ENCODE peak calls at places on chromosome 21, in five cellular contexts. X is GM23248, R is Panc1, N is adrenal gland, U is sigmoid colon. L is an unnamed sample. For H3K4me1, the result is how much of the 10 kb centered on the place peaks cover.

GRCh38 chr21:44870748-44871495 is 2.6 kb downstream of the PTTG1IP start:
- DNase-seq in X (no peak), R (no peak), N (peak), U (no peak), L (no peak)

GRCh38 chr21:44438531-44439210 is 16.6 kb upstream of the LRRC3 start:
- DNase-seq in X (no peak), R (no peak), N (no peak), U (peak), L (peak)

GRCh38 chr21:33434770-33435360 is 31.7 kb downstream of the IFNGR2 start:
- DNase-seq in X (peak), R (no peak), N (peak), U (no peak), L (no peak)

GRCh38 chr21:38930838-38931237 is 125.1 kb downstream of the ETS2 start:
- DNase-seq in X (peak), R (no peak), N (peak), U (peak), L (no peak)

GRCh38 chr21:21268885-21269284 is 270.7 kb downstream of the NCAM2 start:
- DNase-seq in X (no peak), R (no peak), N (no peak), U (no peak), L (no peak)

GRCh38 chr21:39612233-39613028 is at the start of gene B3GALT5:
- DNase-seq in X (no peak), R (no peak), N (no peak), U (no peak), L (no peak)

GRCh38 chr21:31698461-31698860 is 33.5 kb downstream of the SCAF4 start:
- DNase-seq in X (no peak), R (no peak), N (no peak), U (no peak), L (no peak)

GRCh38 chr21:38343691-38344090 is 86.9 kb downstream of the KCNJ15 start:
- DNase-seq in X (peak), R (no peak), N (peak), U (no peak), L (no peak)

GRCh38 chr21:29549614-29550013 is 250.9 kb downstream of the BACH1 start:
- DNase-seq in X (no peak), R (no peak), N (no peak), U (no peak), L (no peak)

GRCh38 chr21:22076471-22076870 is 1078.3 kb downstream of the NCAM2 start:
- DNase-seq in X (no peak), R (no peak), N (no peak), U (no peak), L (no peak)

GRCh38 chr21:29114765-29115164 is 15.7 kb upstream of the MAP3K7CL start:
- DNase-seq in X (peak), R (no peak), N (no peak), U (no peak), L (no peak)

GRCh38 chr21:22231013-22231412 is 1232.8 kb downstream of the NCAM2 start:
- DNase-seq in X (no peak), R (no peak), N (no peak), U (no peak), L (no peak)

DNA sequence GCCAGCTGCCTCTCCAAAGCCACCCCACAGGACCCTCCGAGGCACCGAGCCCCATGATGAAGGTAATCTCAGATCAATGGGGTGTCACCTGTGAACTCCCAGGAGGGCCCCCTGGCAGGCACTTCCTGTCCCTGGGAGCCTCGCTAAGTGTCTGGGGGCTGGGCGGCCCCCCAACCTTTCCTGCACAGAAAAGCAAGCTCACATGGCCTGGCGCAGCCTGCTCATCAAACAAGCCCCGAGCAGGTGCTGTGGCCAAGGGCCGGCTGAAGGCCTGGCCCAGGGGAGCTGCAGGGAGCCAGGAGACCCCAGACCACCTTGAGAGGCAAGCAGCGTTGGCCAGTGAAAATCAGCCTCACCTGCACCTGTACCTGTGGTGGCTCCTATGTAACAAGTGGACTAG is 2.9 kb downstream of the RIPK4 start:
- DNase-seq in X (no peak), R (no peak), N (no peak), U (no peak), L (no peak)
- H3K4me1 ChIP-seq in X (under half), R (under half), N (under half), U (under half), L (under half)

GRCh38 chr21:46031484-46031883 is 49.9 kb downstream of the COL6A1 start:
- DNase-seq in X (no peak), R (no peak), N (no peak), U (no peak), L (no peak)
- H3K4me1 ChIP-seq in X (under half), R (under half), N (under half), U (under half), L (under half)

DNA sequence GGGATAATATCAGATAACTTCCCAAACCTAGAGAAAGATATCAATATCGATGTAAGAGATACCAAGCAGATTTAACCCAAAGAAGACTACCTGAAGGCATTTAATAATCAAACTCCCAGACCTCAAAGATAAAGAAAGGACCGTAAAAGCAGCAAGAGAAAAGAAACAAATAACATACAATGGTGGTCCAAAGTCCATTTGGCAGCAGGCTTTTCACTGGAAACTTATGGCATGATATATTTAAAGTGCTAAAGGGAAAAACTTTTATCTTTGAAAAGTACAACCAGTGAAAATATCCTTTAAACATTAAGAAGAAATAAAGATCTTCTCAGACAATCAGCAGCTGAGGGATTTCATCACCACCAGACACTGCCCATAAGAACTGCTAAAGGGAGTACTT is 812.7 kb upstream of the ADAMTS5 start:
- DNase-seq in X (no peak), R (no peak), N (no peak), U (no peak), L (no peak)
- H3K4me1 ChIP-seq in X (under half), R (under half), N (under half), U (under half), L (under half)

DNA sequence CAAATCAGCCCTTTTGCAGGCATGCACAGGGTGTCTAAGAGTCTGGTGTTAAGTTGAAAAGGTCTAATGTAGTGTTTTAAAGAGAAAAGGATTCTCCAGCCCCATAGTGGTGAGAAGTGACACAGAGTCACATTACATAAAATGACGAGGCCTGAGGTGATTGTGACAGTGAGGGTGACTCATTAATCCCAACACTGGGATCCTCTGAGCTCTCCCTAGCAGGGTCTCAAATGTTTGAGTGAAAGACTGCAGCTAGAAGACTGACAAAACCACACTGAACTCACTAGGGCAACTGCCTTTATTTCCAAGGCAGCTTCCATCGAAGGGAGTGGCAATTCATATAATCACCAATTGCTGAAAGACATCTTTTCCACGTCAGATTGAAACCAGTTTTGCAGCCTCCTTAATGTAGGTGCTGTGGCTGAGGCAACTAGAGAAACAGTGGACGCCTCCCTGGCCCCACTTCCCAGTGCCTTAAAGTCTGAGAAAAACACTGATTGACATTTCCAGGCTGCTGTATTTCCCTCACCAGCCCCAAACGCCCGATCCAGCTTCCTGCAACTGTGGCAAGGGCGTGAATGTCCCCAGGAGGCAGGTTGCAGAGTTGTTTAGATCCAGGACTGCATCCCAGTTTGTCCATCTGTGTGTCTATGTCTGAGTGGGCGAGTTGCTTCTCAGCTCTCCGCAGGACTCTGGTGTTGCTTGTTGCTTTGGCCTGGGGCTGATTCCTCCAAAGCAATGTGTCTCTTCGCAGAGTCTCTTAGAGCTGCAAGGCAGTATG is 81.4 kb downstream of the RUNX1 start:
- DNase-seq in X (peak), R (no peak), N (no peak), U (no peak), L (no peak)
- H3K4me1 ChIP-seq in X (under half), R (under half), N (under half), U (under half), L (half or more)

GRCh38 chr21:35303085-35303484 is 254.0 kb upstream of the RUNX1 start:
- DNase-seq in X (peak), R (peak), N (peak), U (no peak), L (no peak)
- H3K4me1 ChIP-seq in X (under half), R (under half), N (under half), U (under half), L (under half)

L was measured in spleen.